ENCODE peak calls at places on chromosomes 12 and 14, in four cellular contexts. E is RWPE2, K is brain microvascular endothelial cell, O is WTC11. Q is an unnamed sample.

GRCh38 chr12:60194682-60195081 is 598.9 kb downstream of the SLC16A7 start:
- DNase-seq in E (no peak), K (no peak), O (no peak), Q (no peak)

GRCh38 chr12:34291426-34291901 is 269.2 kb downstream of the ALG10 start:
- DNase-seq in E (peak; percentile 42), K (no peak), O (no peak), Q (no peak)

GRCh38 chr14:21525571-21525970 is 575 bp downstream of the SALL2 start:
- DNase-seq in E (no peak), K (peak; percentile 27), O (no peak), Q (peak; percentile 26)

GRCh38 chr12:111368291-111368683 is 608 bp downstream of the PHETA1 start:
- DNase-seq in E (no peak), K (no peak), O (no peak), Q (no peak)

GRCh38 chr12:121579190-121579791 is 1.5 kb downstream of the KDM2B start:
- DNase-seq in E (no peak), K (no peak), O (peak; percentile 45), Q (peak; percentile 52)

GRCh38 chr14:104881369-104881979 is 16.4 kb downstream of the CEP170B start:
- DNase-seq in E (no peak), K (no peak), O (no peak), Q (no peak)

GRCh38 chr12:103929909-103930786 is at the start of gene HSP90B1:
- DNase-seq in E (peak; percentile 100), K (peak; percentile 100), O (peak; percentile 99), Q (peak; percentile 100)

GRCh38 chr14:34355584-34356266 is 106.3 kb downstream of the SPTSSA start:
- DNase-seq in E (no peak), K (peak; percentile 57), O (no peak), Q (no peak)

GRCh38 chr14:76918176-76918750 is 92.1 kb downstream of the LRRC74A start:
- DNase-seq in E (no peak), K (peak; percentile 70), O (no peak), Q (no peak)

GRCh38 chr14:77046706-77047105 is 18.2 kb upstream of the IRF2BPL start:
- DNase-seq in E (no peak), K (no peak), O (no peak), Q (no peak)

GRCh38 chr12:29309320-29309902 is 71.6 kb downstream of the ERGIC2 start:
- DNase-seq in E (no peak), K (no peak), O (no peak), Q (no peak)

GRCh38 chr12:53219116-53219955 is 12.3 kb upstream of the ITGB7 start:
- DNase-seq in E (no peak), K (peak; percentile 52), O (no peak), Q (peak; percentile 83)

GRCh38 chr12:1885605-1886245 is 32.7 kb downstream of the CACNA2D4 start:
- DNase-seq in E (no peak), K (no peak), O (no peak), Q (no peak)

GRCh38 chr12:108935165-108935564 is 55.3 kb downstream of the DAO start:
- DNase-seq in E (no peak), K (no peak), O (no peak), Q (no peak)

GRCh38 chr14:101409006-101409543 is 152.2 kb upstream of the DIO3 start:
- DNase-seq in E (no peak), K (no peak), O (no peak), Q (no peak)

GRCh38 chr12:106081606-106082005 is 57.1 kb downstream of the NUAK1 start:
- DNase-seq in E (no peak), K (peak; percentile 47), O (no peak), Q (no peak)

GRCh38 chr14:94123296-94123695 is 6.1 kb downstream of the IFI27L2 start:
- DNase-seq in E (no peak), K (no peak), O (no peak), Q (no peak)

GRCh38 chr14:99432491-99432890 is 48.2 kb downstream of the SETD3 start:
- DNase-seq in E (no peak), K (peak; percentile 9), O (no peak), Q (no peak)
- TF ChIP-seq CTCF in E (no peak), K (no peak), O (no peak), Q (no peak)

DNA sequence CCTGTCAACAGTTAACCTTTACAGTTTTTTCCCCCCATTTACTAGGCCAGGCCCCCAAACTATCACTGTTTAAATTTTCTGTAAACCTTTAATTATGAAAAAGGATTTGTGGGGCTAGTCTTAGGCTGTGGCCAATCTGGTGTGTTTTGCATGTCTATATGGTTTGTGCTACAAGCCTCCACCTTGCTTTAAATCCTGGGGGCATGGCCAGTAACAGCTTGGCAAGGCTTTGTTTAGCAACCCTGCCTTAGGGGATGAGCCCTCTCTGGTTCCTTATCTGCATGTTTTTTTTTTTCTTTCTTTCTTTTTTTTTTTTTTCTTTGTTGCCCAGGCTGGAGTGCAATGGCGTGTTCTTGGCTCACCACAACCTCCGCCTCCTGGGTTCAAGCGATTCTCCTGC is 102.7 kb downstream of the KCNMB4 start:
- DNase-seq in E (no peak), K (no peak), O (no peak), Q (no peak)
- TF ChIP-seq CTCF in E (no peak), K (no peak), O (no peak), Q (no peak)

GRCh38 chr12:24902521-24903304 is 46.2 kb downstream of the BCAT1 start:
- DNase-seq in E (no peak), K (no peak), O (peak; percentile 54), Q (peak; percentile 64)

GRCh38 chr12:24901975-24902461 is 46.9 kb downstream of the BCAT1 start:
- DNase-seq in E (no peak), K (peak; percentile 46), O (peak; percentile 53), Q (peak; percentile 64)

GRCh38 chr12:24905431-24905830 is 43.5 kb downstream of the BCAT1 start:
- DNase-seq in E (no peak), K (no peak), O (no peak), Q (no peak)

GRCh38 chr12:24904871-24905270 is 44.0 kb downstream of the BCAT1 start:
- DNase-seq in E (no peak), K (no peak), O (no peak), Q (no peak)

GRCh38 chr12:24903305-24904088 is 45.4 kb downstream of the BCAT1 start:
- DNase-seq in E (no peak), K (no peak), O (no peak), Q (peak; percentile 48)
- TF ChIP-seq CTCF in E (no peak), K (no peak), O (no peak), Q (no peak)

GRCh38 chr14:89215166-89215940 is 201.7 kb downstream of the FOXN3 start:
- DNase-seq in E (no peak), K (no peak), O (no peak), Q (no peak)
- TF ChIP-seq CTCF in E (no peak), K (no peak), O (no peak), Q (no peak)

DNA sequence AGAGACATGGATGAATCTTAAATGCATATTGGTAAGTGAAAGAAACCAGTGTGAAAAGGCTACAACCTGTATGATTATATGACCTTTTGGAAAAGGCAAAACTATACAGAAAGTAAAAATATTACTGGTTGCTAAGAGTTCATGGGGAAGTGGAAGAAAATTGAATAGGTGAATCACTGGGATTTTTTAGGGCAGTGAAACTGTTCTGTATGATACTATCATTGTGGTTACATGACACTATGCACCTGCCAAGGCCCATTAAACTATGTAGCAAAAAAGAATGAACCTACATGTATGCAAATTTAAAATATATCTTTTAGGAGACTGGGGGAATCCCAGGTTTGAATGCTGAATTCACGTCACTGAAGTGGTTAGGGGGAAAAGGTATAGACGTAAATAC is 12.6 kb upstream of the OR8S1 start:
- DNase-seq in E (no peak), K (no peak), O (no peak), Q (peak; percentile 36)
- TF ChIP-seq CTCF in E (no peak), K (no peak), O (no peak), Q (no peak)

DNA sequence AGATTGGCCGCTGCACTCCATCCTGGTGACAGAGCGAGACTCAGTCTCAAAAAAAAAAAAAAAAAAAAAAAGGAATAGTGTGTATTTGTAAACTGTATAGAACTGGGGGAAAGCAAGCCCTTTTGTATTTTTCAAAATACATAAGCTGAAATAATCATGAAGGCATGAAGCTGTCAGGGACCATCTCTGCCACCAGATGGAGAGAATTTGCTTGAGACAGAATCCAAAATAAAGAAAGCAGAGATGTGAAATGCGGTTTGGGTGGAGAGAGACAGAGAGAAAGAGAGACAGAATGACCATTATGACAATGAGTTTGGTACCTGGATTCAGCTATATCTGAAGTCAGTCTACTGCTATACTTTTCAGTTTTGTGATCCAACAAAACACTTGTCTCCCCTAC is 155.7 kb upstream of the LRIG3 start:
- DNase-seq in E (no peak), K (no peak), O (no peak), Q (no peak)
- TF ChIP-seq CTCF in E (no peak), K (peak; percentile 37), O (no peak), Q (no peak)

GRCh38 chr14:60164717-60165546 is at the start of gene DHRS7:
- DNase-seq in E (peak; percentile 86), K (peak; percentile 60), O (peak; percentile 78), Q (peak; percentile 73)
- TF ChIP-seq CTCF in E (peak; percentile 88), K (peak; percentile 39), O (no peak), Q (no peak)

GRCh38 chr12:68627673-68628319 is 17.1 kb downstream of the RAP1B start:
- DNase-seq in E (no peak), K (no peak), O (no peak), Q (no peak)
- TF ChIP-seq CTCF in E (no peak), K (no peak), O (no peak), Q (no peak)

GRCh38 chr14:91885113-91885712 is 17.9 kb upstream of the TC2N start:
- DNase-seq in E (no peak), K (no peak), O (no peak), Q (no peak)

GRCh38 chr14:91883770-91884169 is 16.4 kb upstream of the TC2N start:
- DNase-seq in E (no peak), K (no peak), O (no peak), Q (no peak)

GRCh38 chr14:91882776-91883175 is 15.4 kb upstream of the TC2N start:
- DNase-seq in E (no peak), K (no peak), O (no peak), Q (no peak)

GRCh38 chr14:91885837-91886236 is 18.5 kb upstream of the TC2N start:
- DNase-seq in E (no peak), K (no peak), O (no peak), Q (no peak)

DNA sequence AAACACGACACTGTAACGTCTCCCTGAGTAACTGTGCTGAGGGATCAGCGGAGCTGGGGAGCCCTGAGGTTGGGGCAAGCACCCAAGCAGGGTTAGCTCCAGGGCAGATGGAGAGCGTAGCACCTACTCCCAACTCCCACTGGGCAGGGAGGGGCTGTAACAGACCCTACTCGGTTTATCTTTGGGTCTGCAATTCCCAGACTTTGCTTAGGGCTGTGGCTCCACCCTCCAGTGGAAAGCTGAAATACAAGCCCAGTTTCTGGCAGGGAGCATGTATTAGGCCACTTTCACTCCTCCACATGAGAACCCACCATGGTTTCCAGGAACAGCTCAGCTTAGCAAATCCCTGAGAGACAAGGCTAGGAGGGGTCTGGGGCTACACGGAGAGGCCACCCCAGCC is 17.3 kb upstream of the TC2N start:
- DNase-seq in E (no peak), K (no peak), O (no peak), Q (no peak)
- TF ChIP-seq CTCF in E (no peak), K (no peak), O (no peak), Q (no peak)